ENCODE peak calls at places on chromosomes 1 and 21, in four cellular contexts. R, H, B and X are unnamed samples.
A peak's percentile ranks its signal among the peaks of the same experiment; 100 is the strongest.

GRCh38 chr1:86582161-86582560 is 35.3 kb downstream of the CLCA4 start:
- DNase-seq in R (peak; percentile 26), B (no peak), H (peak; percentile 4), X (no peak)

GRCh38 chr1:107357381-107357780 is 216.5 kb downstream of the NTNG1 start:
- DNase-seq in R (no peak), B (no peak), H (no peak), X (no peak)

GRCh38 chr1:15186846-15187151 is 33.3 kb downstream of the TMEM51 start:
- DNase-seq in B (no peak), H (no peak), R (no peak), X (no peak)

GRCh38 chr1:63888984-63889383 is 115.2 kb downstream of the ROR1 start:
- DNase-seq in H (no peak), B (no peak), R (no peak), X (no peak)

GRCh38 chr1:24003331-24003972 is 23.3 kb upstream of the SRSF10 start:
- DNase-seq in R (no peak), H (no peak), B (no peak), X (no peak)

GRCh38 chr1:89989791-89990190 is 5.1 kb upstream of the ZNF326 start:
- DNase-seq in H (no peak), B (no peak), R (peak; percentile 76), X (no peak)

GRCh38 chr1:203464226-203464625 is 11.4 kb upstream of the PRELP start:
- DNase-seq in R (no peak), H (no peak), B (no peak), X (no peak)

GRCh38 chr1:153933420-153933819 is 10.6 kb upstream of the GATAD2B start:
- DNase-seq in B (no peak), H (no peak), R (no peak), X (no peak)

GRCh38 chr1:10852486-10852885 is 56.0 kb upstream of the CASZ1 start:
- DNase-seq in H (no peak), R (no peak), B (no peak), X (no peak)

GRCh38 chr1:38730511-38731397 is 128.8 kb downstream of the RRAGC start:
- DNase-seq in R (no peak), B (no peak), H (peak; percentile 21), X (no peak)

GRCh38 chr1:31101147-31101502 is 35.6 kb upstream of the PUM1 start:
- DNase-seq in H (peak; percentile 40), B (no peak), R (peak; percentile 34), X (no peak)

GRCh38 chr1:90763506-90763905 is 46.4 kb upstream of the BARHL2 start:
- DNase-seq in H (no peak), R (no peak), B (no peak), X (no peak)

GRCh38 chr1:206587904-206588303 is 24.4 kb downstream of the EIF2D start:
- DNase-seq in B (no peak), R (no peak), H (no peak), X (no peak)

GRCh38 chr1:170131450-170131849 is 14.3 kb upstream of the NTMT2 start:
- DNase-seq in R (peak; percentile 52), H (no peak), B (no peak), X (no peak)

GRCh38 chr1:182611326-182611725 is 7.1 kb upstream of the RGS16 start:
- DNase-seq in B (no peak), H (no peak), R (no peak), X (no peak)

GRCh38 chr1:43153443-43153842 is 18.6 kb downstream of the EBNA1BP2 start:
- DNase-seq in H (no peak), R (no peak), B (no peak), X (no peak)

GRCh38 chr1:9338354-9339250 is 45.9 kb downstream of the SPSB1 start:
- DNase-seq in R (no peak), H (no peak), B (no peak), X (no peak)

GRCh38 chr1:235298772-235299513 is 29.0 kb downstream of the ARID4B start:
- DNase-seq in B (no peak), H (no peak), R (no peak), X (no peak)

GRCh38 chr1:115545791-115546733 is 95.7 kb upstream of the VANGL1 start:
- DNase-seq in R (peak; percentile 63), H (peak; percentile 94), B (peak; percentile 73), X (peak; percentile 77)

GRCh38 chr1:56578963-56579875 is at the start of gene PLPP3:
- DNase-seq in R (peak; percentile 82), B (peak; percentile 87), H (peak; percentile 89), X (no peak)

GRCh38 chr1:21338568-21339401 is 48.5 kb upstream of the ECE1 start:
- DNase-seq in H (peak; percentile 72), B (no peak), R (peak; percentile 75), X (no peak)

GRCh38 chr1:11337536-11338350 is 64.7 kb downstream of the UBIAD1 start:
- DNase-seq in B (peak; percentile 72), H (no peak), R (peak; percentile 53), X (no peak)

GRCh38 chr1:44262414-44262813 is 49.1 kb downstream of the DMAP1 start:
- DNase-seq in R (peak; percentile 67), B (no peak), H (no peak), X (no peak)

GRCh38 chr1:182211364-182211763 is 149.9 kb upstream of the ZNF648 start:
- DNase-seq in R (no peak), H (no peak), B (no peak), X (no peak)

GRCh38 chr21:25790122-25790951 is 55.6 kb downstream of the GABPA start:
- DNase-seq in B (peak; percentile 17), R (peak; percentile 21), H (peak; percentile 62), X (no peak)

GRCh38 chr1:44628962-44629756 is 45.1 kb downstream of the TMEM53 start:
- DNase-seq in R (no peak), H (peak; percentile 78), B (no peak), X (no peak)

GRCh38 chr1:209383907-209384709 is 199.4 kb upstream of the CAMK1G start:
- DNase-seq in R (no peak), H (no peak), B (peak; percentile 26), X (no peak)

GRCh38 chr21:28247454-28248020 is 745.1 kb downstream of the LTN1 start:
- DNase-seq in R (no peak), H (peak; percentile 45), B (no peak), X (no peak)

GRCh38 chr21:29332461-29333354 is 34.0 kb downstream of the BACH1 start:
- DNase-seq in B (no peak), H (no peak), R (no peak), X (no peak)

GRCh38 chr21:44456207-44456914 is 1.1 kb downstream of the LRRC3 start:
- DNase-seq in H (no peak), R (no peak), B (no peak), X (no peak)

GRCh38 chr1:33220701-33221384 is 35.4 kb upstream of the ZNF362 start:
- DNase-seq in B (peak; percentile 19), R (no peak), H (no peak), X (no peak)

GRCh38 chr1:1832820-1833219 is 54.5 kb upstream of the NADK start:
- DNase-seq in B (no peak), R (no peak), H (peak; percentile 22), X (no peak)

GRCh38 chr1:56774067-56774609 is 45.1 kb downstream of the FYB2 start:
- DNase-seq in H (no peak), R (no peak), B (no peak), X (no peak)

GRCh38 chr1:25744140-25744581 is 55.8 kb upstream of the SELENON start:
- DNase-seq in R (peak; percentile 70), B (peak; percentile 62), H (no peak), X (peak; percentile 39)

GRCh38 chr21:46605759-46606426 is 1.0 kb upstream of the S100B start:
- DNase-seq in R (peak; percentile 47), B (no peak), H (no peak), X (no peak)

GRCh38 chr1:30656171-30656940 is 67.0 kb downstream of the MATN1 start:
- DNase-seq in H (no peak), B (peak; percentile 37), R (no peak), X (no peak)

GRCh38 chr1:25645641-25646400 is 29.2 kb downstream of the MAN1C1 start:
- DNase-seq in H (no peak), R (no peak), B (no peak), X (no peak)

GRCh38 chr1:24872446-24872845 is 57.6 kb downstream of the RUNX3 start:
- DNase-seq in H (no peak), R (no peak), B (no peak), X (no peak)

GRCh38 chr1:65420590-65421340 is at the start of the genes LEPR and LEPROT:
- DNase-seq in R (no peak), B (no peak), H (no peak), X (no peak)

GRCh38 chr1:68819190-68819829 is 322.4 kb upstream of the DEPDC1 start:
- DNase-seq in R (no peak), H (peak; percentile 28), B (peak; percentile 51), X (peak; percentile 4)